ENCODE peak calls at places on chromosomes 7 and 10, in four cellular contexts. N is Panc1, R is brain microvascular endothelial cell, Q is gastrocnemius medialis. M is an unnamed sample. For H3K36me3, the result is how much of the 10 kb centered on the place peaks cover.

GRCh38 chr7:94578615-94579014 is 69.0 kb downstream of the CASD1 start:
- DNase-seq in N (no peak), R (no peak), Q (no peak), M (no peak)

GRCh38 chr10:111370101-111370500 is 293.3 kb downstream of the ADRA2A start:
- DNase-seq in N (no peak), R (peak), Q (no peak), M (no peak)

GRCh38 chr7:47763063-47763974 is 181.4 kb upstream of the TNS3 start:
- DNase-seq in N (peak), R (peak), Q (no peak), M (no peak)

GRCh38 chr10:108784534-108784933 is 1138.8 kb downstream of the XPNPEP1 start:
- DNase-seq in N (no peak), R (no peak), Q (no peak), M (no peak)

GRCh38 chr7:137882261-137882668 is 35.5 kb upstream of the DGKI start:
- DNase-seq in N (peak), R (peak), Q (peak), M (no peak)

GRCh38 chr10:122465401-122465800 is 4.0 kb downstream of the HTRA1 start:
- DNase-seq in N (no peak), R (no peak), Q (no peak), M (no peak)

GRCh38 chr7:34247468-34247867 is 342.1 kb downstream of the BMPER start:
- DNase-seq in N (no peak), R (no peak), Q (no peak), M (no peak)

GRCh38 chr7:124027236-124027635 is 5.6 kb downstream of the TMEM229A start:
- DNase-seq in N (no peak), R (no peak), Q (no peak), M (no peak)

GRCh38 chr7:105493928-105494325 is 28.1 kb downstream of the PUS7 start:
- DNase-seq in N (no peak), R (peak), Q (no peak), M (no peak)

GRCh38 chr10:103854687-103855423 is 521 bp downstream of the SH3PXD2A start:
- DNase-seq in N (no peak), R (no peak), Q (no peak), M (no peak)

GRCh38 chr10:58177362-58177947 is 90.2 kb downstream of the IPMK start:
- DNase-seq in N (no peak), R (no peak), Q (no peak), M (no peak)

GRCh38 chr10:88095291-88095721 is 231.9 kb downstream of the PTEN start:
- DNase-seq in N (no peak), R (peak), Q (no peak), M (no peak)

GRCh38 chr7:2281556-2281955 is 32.7 kb downstream of the SNX8 start:
- DNase-seq in N (no peak), R (no peak), Q (no peak), M (no peak)

GRCh38 chr10:54703086-54703485 is 97.9 kb downstream of the PCDH15 start:
- DNase-seq in N (no peak), R (peak), Q (no peak), M (no peak)

GRCh38 chr10:98269435-98269912 is 1.5 kb upstream of the LOXL4 start:
- DNase-seq in N (no peak), R (peak), Q (peak), M (peak)

GRCh38 chr10:92914478-92915066 is 66.3 kb downstream of the EXOC6 start:
- DNase-seq in N (peak), R (peak), Q (peak), M (no peak)

GRCh38 chr10:5268234-5268633 is 71.6 kb downstream of the AKR1C4 start:
- DNase-seq in N (no peak), R (no peak), Q (no peak), M (no peak)

GRCh38 chr10:58184120-58184670 is 83.5 kb downstream of the IPMK start:
- DNase-seq in N (no peak), R (no peak), Q (no peak), M (no peak)

GRCh38 chr10:114545071-114545470 is 113.0 kb downstream of the ABLIM1 start:
- DNase-seq in N (no peak), R (no peak), Q (no peak), M (no peak)
- H3K36me3 ChIP-seq in N (under half), R (under half), Q (under half), M (under half)

GRCh38 chr7:24943096-24943948 is 36.7 kb downstream of the OSBPL3 start:
- DNase-seq in N (no peak), R (no peak), Q (no peak), M (no peak)
- H3K36me3 ChIP-seq in N (under half), R (under half), Q (under half), M (under half)

GRCh38 chr7:8018961-8019360 is 50.4 kb downstream of the GLCCI1 start:
- DNase-seq in N (no peak), R (no peak), Q (no peak), M (no peak)

GRCh38 chr7:8022628-8023027 is 54.0 kb downstream of the GLCCI1 start:
- DNase-seq in N (no peak), R (no peak), Q (no peak), M (no peak)
- H3K36me3 ChIP-seq in N (under half), R (under half), Q (under half), M (under half)

DNA sequence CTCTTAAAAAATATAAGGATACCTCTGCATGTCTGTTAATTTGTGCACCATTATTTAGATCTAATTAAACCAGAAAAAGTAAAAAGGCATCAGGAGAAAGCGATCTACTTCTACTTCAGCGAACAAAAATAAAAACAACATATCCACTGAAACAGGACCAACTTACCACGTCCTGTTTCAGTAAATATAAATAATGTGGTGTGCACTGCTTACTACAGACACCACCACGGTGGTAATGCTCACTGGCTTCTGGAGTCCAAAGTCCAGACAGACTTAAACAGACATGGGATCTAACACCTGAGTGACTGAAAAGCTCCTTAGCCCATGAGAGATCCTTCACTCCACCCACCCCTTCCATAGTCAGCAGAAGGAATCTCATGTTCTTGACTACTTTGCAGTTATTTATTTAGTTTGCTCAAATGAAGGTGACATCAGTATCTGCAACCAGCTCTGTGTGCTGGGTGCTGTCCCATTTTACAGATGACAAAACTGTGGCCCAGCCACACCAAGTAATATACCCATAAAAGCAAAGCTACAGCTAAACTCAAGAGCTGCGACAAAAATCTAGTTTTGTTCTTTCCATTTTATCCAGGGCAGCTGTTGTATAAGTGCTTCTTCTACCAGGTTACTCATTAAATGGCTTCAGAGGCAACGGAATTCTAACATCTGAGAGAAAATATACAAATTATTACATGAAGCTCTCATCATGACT is 62.1 kb upstream of the NCAPG2 start:
- DNase-seq in N (no peak), R (no peak), Q (no peak), M (no peak)
- H3K36me3 ChIP-seq in N (under half), R (under half), Q (under half), M (half or more)

GRCh38 chr7:44066494-44067063 is 1.2 kb upstream of the PGAM2 start:
- DNase-seq in N (no peak), R (no peak), Q (no peak), M (no peak)

GRCh38 chr7:44067064-44067951 is 1.9 kb upstream of the PGAM2 start:
- DNase-seq in N (no peak), R (no peak), Q (no peak), M (no peak)

GRCh38 chr7:44064791-44065430 is 456 bp downstream of the PGAM2 start:
- DNase-seq in N (no peak), R (no peak), Q (no peak), M (no peak)

GRCh38 chr7:44065431-44066110 is at the start of gene PGAM2:
- DNase-seq in N (no peak), R (no peak), Q (peak), M (no peak)

GRCh38 chr7:44066111-44066460 is 719 bp upstream of the PGAM2 start:
- DNase-seq in N (no peak), R (no peak), Q (no peak), M (no peak)
- H3K36me3 ChIP-seq in N (under half), R (under half), Q (under half), M (under half)

GRCh38 chr10:119783665-119784027 is 57.8 kb downstream of the INPP5F start:
- DNase-seq in N (no peak), R (no peak), Q (no peak), M (no peak)
- H3K36me3 ChIP-seq in N (under half), R (under half), Q (under half), M (under half)

DNA sequence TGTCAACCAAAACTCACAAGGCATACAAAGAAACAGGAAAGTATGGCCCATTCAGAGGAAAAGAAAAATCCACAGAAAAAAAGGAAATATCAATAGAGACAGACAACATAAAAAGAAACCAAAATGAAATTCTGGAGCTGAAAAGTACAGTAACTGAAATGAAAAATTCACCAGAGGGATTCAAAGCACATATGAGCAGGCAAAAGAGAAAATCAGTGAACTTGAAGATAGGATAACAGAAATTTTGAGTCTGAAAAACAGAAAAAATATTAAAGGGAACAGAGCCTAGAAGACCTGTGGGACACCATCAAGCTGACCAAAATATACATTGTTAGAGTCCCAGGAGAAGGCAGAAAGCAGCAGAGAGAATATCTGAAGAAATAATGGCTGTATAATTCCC is 60.6 kb downstream of the XPNPEP1 start:
- DNase-seq in N (no peak), R (no peak), Q (no peak), M (no peak)
- H3K36me3 ChIP-seq in N (under half), R (under half), Q (under half), M (under half)

GRCh38 chr7:5213286-5213645 is 23.2 kb downstream of the WIPI2 start:
- DNase-seq in N (no peak), R (no peak), Q (no peak), M (no peak)

GRCh38 chr7:5214236-5214635 is 24.2 kb downstream of the WIPI2 start:
- DNase-seq in N (no peak), R (no peak), Q (no peak), M (no peak)

GRCh38 chr7:5212633-5213285 is 22.7 kb downstream of the WIPI2 start:
- DNase-seq in N (no peak), R (no peak), Q (no peak), M (no peak)

GRCh38 chr7:5215313-5215712 is 25.3 kb downstream of the WIPI2 start:
- DNase-seq in N (no peak), R (no peak), Q (no peak), M (no peak)

GRCh38 chr7:5214641-5215040 is 24.6 kb downstream of the WIPI2 start:
- DNase-seq in N (no peak), R (no peak), Q (no peak), M (no peak)
- H3K36me3 ChIP-seq in N (under half), R (half or more), Q (half or more), M (half or more)

DNA sequence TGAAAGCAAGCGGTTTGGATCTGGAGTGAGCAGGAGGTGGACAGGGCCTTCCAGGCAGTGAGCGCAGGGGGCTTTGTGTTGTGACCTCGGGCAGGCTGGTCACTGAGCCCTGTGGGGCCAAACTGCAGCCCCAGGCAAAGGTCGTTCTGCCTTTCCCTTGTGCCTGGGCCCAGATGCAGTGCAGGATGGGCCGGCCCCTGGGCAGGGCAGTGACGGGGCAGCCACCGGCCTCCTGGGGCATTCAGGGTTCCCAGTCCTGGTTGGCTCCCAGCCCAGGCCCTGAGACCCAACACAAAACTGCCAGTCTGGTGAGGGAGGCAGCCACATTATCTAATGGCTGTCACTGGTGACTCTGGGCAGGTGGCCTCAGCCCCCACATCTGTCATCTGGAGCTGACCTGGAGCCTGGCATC is 7.1 kb downstream of the ARPC1B start:
- DNase-seq in N (no peak), R (no peak), Q (no peak), M (no peak)
- H3K36me3 ChIP-seq in N (under half), R (under half), Q (under half), M (under half)

DNA sequence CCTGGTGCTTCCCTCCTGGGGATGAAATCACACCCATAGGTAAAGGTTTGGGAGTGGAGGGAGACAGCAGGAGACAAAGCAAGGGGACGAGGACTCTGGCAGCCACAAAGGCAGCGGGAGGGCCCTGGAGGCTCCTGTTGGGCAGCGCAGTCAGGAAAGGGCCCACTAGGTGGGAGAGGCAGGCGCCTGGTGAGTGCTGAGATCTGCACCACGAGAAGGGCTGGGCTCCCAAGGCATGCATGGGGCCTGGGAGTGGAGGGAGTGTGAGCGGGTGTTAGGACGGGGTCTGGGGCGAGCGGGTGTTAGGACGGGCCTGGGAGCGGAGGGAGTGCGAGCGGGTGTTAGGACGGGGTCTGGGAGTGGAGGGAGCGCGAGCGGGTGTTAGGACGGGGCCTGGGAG is 13.0 kb downstream of the GET4 start:
- DNase-seq in N (no peak), R (no peak), Q (no peak), M (no peak)
- H3K36me3 ChIP-seq in N (under half), R (under half), Q (half or more), M (half or more)

M was measured in ascending aorta.